ENCODE peak calls at places on chromosome 19, in five cellular contexts. T is psoas muscle, O is ACHN, F is renal cortical epithelial cell, A is pancreas. I is an unnamed sample.

GRCh38 chr19:15534957-15535864 is 26.9 kb downstream of the CYP4F22 start:
- DNase-seq in A (no peak), F (no peak), O (no peak), T (no peak), I (no peak)

GRCh38 chr19:662962-663681 is at the start of gene RNF126:
- DNase-seq in A (peak; percentile 96), O (peak; percentile 84), F (peak; percentile 46), T (peak; percentile 96), I (no peak)

GRCh38 chr19:35320285-35320706 is 8.7 kb upstream of the CD22 start:
- DNase-seq in T (no peak), A (no peak), O (no peak), F (no peak), I (no peak)

GRCh38 chr19:39199025-39199424 is 2.3 kb downstream of the NCCRP1 start:
- DNase-seq in T (no peak), F (peak; percentile 82), O (peak; percentile 85), A (peak; percentile 95), I (no peak)

GRCh38 chr19:10086032-10086903 is at the start of gene SHFL:
- DNase-seq in A (peak; percentile 87), T (peak; percentile 78), O (peak; percentile 69), F (no peak), I (no peak)

GRCh38 chr19:6654347-6655310 is 15.3 kb downstream of the TNFSF14 start:
- DNase-seq in T (no peak), O (no peak), A (no peak), F (no peak), I (no peak)

GRCh38 chr19:31317542-31317941 is 31.7 kb downstream of the TSHZ3 start:
- DNase-seq in O (no peak), A (no peak), F (no peak), T (no peak), I (no peak)

GRCh38 chr19:18741124-18741493 is 50.0 kb downstream of the COMP start:
- DNase-seq in F (no peak), A (no peak), T (no peak), O (no peak), I (no peak)

GRCh38 chr19:434152-434960 is 25.4 kb upstream of the C2CD4C start:
- DNase-seq in F (no peak), T (no peak), O (no peak), A (peak; percentile 48), I (no peak)

GRCh38 chr19:48069435-48069834 is 25.6 kb upstream of the CABP5 start:
- DNase-seq in O (peak; percentile 2), A (no peak), F (no peak), T (no peak), I (no peak)

GRCh38 chr19:55340144-55340783 is 588 bp downstream of the KMT5C start:
- DNase-seq in F (no peak), A (peak; percentile 79), O (no peak), T (no peak), I (no peak)